ENCODE peak calls at places on chromosomes 4 and X, in six cellular contexts. Y is mammary epithelial cell, Q is neural crest cell, Z is fibroblast of lung, M is IMR-90, F is H9. H is an unnamed sample.

GRCh38 chr4:91116861-91117260 is 989.7 kb downstream of the CCSER1 start:
- DNase-seq in M (no peak), F (no peak), Z (peak), Y (peak), Q (no peak), H (no peak)

GRCh38 chr4:88341227-88342192 is 37.1 kb upstream of the HERC6 start:
- DNase-seq in Q (no peak), F (no peak), M (peak), Y (peak), Z (peak), H (no peak)

GRCh38 chr4:184094532-184095192 is 123.0 kb downstream of the ENPP6 start:
- DNase-seq in F (no peak), M (no peak), Q (no peak), Z (no peak), Y (no peak), H (no peak)

GRCh38 chr4:95106408-95106928 is 348.7 kb downstream of the BMPR1B start:
- DNase-seq in F (no peak), Z (peak), M (peak), Q (no peak), Y (no peak), H (no peak)

GRCh38 chrX:26889574-26889973 is 573.6 kb downstream of the PPP4R3C start:
- DNase-seq in F (no peak), Q (no peak), M (no peak), Z (no peak), Y (no peak), H (no peak)

GRCh38 chr4:155758500-155759371 is at the start of gene GUCY1B1:
- DNase-seq in Y (peak), M (peak), F (peak), Z (peak), Q (peak), H (peak)

GRCh38 chrX:15674514-15674898 is 9.9 kb upstream of the CLTRN start:
- DNase-seq in Z (no peak), F (no peak), Q (peak), M (peak), Y (peak), H (no peak)

GRCh38 chrX:144586756-144587155 is 660.5 kb upstream of the SPANXN1 start:
- DNase-seq in Z (no peak), F (no peak), M (no peak), Q (no peak), Y (peak), H (no peak)

GRCh38 chr4:5888222-5888701 is 4.6 kb downstream of the CRMP1 start:
- DNase-seq in Y (no peak), Z (peak), M (no peak), F (peak), Q (peak), H (no peak)

GRCh38 chr4:128310266-128310697 is 22.7 kb upstream of the PGRMC2 start:
- DNase-seq in Y (no peak), Q (no peak), Z (no peak), M (no peak), F (peak), H (no peak)

GRCh38 chrX:56228914-56229313 is 3.2 kb upstream of the KLF8 start:
- DNase-seq in Q (no peak), M (no peak), Z (no peak), F (peak), Y (no peak), H (no peak)

GRCh38 chr4:185834088-185834487 is 22.1 kb upstream of the SORBS2 start:
- DNase-seq in Z (no peak), Q (no peak), F (no peak), Y (no peak), M (no peak), H (no peak)

DNA sequence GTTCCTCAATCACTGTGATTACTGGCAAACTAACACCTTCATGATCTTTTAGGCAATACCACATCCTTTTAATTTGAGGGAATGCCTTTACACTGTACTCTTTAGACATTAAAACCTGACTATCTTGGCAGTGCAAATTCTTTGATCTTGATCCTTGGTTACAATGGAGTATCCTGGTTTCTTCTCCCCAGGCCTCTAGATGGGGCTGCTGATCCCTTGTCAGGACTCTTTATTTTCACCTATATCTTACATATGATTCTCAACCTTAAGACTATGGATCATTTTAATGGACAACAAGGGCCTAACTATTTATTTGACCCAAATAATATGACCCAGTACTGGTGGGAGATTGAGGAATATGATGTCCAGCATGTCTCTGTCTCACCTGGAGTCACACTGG is 1005.5 kb upstream of the INTU start:
- DNase-seq in Z (peak), M (peak), F (no peak), Q (no peak), Y (peak), H (no peak)
- TF ChIP-seq CTCF in Z (peak), M (peak), F (peak), Q (peak), Y (peak), H (peak)

GRCh38 chrX:109049416-109049815 is 313.1 kb upstream of the IRS4 start:
- DNase-seq in Y (no peak), F (no peak), Q (no peak), Z (no peak), M (no peak), H (no peak)

GRCh38 chrX:109049903-109050302 is 313.5 kb upstream of the IRS4 start:
- DNase-seq in Y (no peak), Z (no peak), F (peak), Q (no peak), M (no peak), H (no peak)
- TF ChIP-seq CTCF in Y (peak), Z (no peak), F (peak), Q (peak), M (no peak), H (peak)

DNA sequence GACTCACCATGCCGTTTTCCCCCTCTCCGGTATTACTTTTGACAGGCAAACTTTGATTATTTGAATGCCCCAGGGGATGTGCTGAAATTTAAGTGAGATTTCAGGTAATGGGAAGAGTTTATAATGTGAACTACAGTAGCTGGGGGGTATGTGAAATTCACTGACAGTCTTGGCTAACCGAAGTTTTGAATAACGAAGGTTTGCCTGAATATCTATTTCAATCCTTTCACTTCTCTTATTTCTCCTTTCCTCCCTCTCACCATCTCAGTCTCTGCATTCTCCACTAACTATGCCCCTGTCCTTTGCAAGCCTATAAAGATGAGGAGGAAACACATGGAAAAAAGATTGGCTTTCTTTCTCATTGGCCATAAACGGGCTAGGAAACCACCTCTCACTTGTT is 23.9 kb downstream of the CCDC149 start:
- DNase-seq in M (no peak), Q (no peak), F (no peak), Z (no peak), Y (no peak), H (no peak)
- TF ChIP-seq CTCF in M (no peak), Q (no peak), F (no peak), Z (no peak), Y (no peak), H (no peak)

DNA sequence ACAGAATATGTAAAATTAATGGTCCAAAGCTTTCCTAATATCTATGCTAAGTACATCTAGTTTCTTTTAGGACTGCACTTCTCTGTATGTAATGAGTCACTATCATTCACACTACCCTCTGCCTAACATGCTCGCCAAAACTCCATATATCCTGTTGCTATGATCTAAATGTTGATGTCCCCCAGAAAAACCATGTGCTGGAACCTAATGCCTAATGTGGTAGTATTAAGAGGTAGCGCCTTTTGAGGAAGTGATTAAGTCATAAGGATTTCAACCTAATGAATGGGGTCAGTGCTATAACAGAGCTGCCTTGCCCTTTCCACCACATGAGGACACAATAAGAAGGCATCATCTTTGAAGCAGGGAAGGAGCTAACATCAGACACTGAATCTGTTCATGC is 34.9 kb upstream of the NFKB1 start:
- DNase-seq in M (peak), Y (peak), F (no peak), Z (peak), Q (no peak), H (no peak)
- TF ChIP-seq CTCF in M (no peak), Y (no peak), F (no peak), Z (no peak), Q (no peak), H (no peak)

GRCh38 chr4:27861381-27861787 is 1000.7 kb downstream of the STIM2 start:
- DNase-seq in Z (peak), Y (peak), M (peak), Q (peak), F (peak), H (no peak)
- TF ChIP-seq CTCF in Z (peak), Y (peak), M (peak), Q (peak), F (peak), H (peak)

GRCh38 chr4:157096439-157096838 is 20.5 kb downstream of the GLRB start:
- DNase-seq in F (no peak), Y (no peak), M (no peak), Q (no peak), Z (peak), H (no peak)

GRCh38 chr4:157099506-157099905 is 23.6 kb downstream of the GLRB start:
- DNase-seq in Q (no peak), Z (no peak), M (no peak), Y (no peak), F (no peak), H (no peak)

GRCh38 chr4:157095716-157096115 is 19.8 kb downstream of the GLRB start:
- DNase-seq in Y (no peak), M (no peak), F (no peak), Q (no peak), Z (no peak), H (no peak)
- TF ChIP-seq CTCF in Y (no peak), M (no peak), F (no peak), Q (no peak), Z (no peak), H (no peak)

GRCh38 chr4:124943938-124944337 is 231.4 kb upstream of the ANKRD50 start:
- DNase-seq in Q (no peak), Y (no peak), Z (no peak), M (no peak), F (no peak), H (no peak)
- TF ChIP-seq CTCF in Q (no peak), Y (no peak), Z (no peak), M (no peak), F (no peak), H (no peak)

DNA sequence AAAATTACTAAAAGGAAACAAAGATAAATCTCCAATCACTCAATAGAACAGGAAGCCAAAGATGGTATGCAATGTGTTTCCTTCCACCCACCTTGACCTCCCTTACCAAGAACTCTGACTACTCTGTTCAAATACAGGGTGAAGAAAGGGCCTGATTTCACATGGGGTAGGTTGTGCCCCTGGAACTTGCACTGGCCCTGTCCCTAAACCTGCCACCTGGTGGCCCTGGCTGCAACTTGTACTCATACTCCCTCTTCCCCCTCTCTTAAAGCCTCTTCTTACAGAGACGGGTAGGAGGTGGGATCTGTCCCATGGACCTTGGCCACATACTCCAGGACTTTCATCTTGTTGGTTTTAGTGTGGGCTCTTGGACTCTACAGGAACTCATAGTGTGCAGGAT is 17.3 kb upstream of the TMEM185A start:
- DNase-seq in Q (no peak), Z (no peak), F (no peak), M (no peak), Y (no peak), H (no peak)
- TF ChIP-seq CTCF in Q (no peak), Z (no peak), F (peak), M (no peak), Y (peak), H (no peak)

H was measured in progenitor cell of endocrine pancreas.